ENCODE peak calls at places on chromosomes 11 and 22, in six cellular contexts. K is tibial artery, I is cardiac fibroblast, H is lower lobe of right lung, T is IMR-90, F is astrocyte of the spinal cord. U is an unnamed sample.

GRCh38 chr11:129427376-129427775 is 51.7 kb downstream of the BARX2 start:
- DNase-seq in I (no peak), F (no peak), H (no peak), T (no peak), K (no peak), U (no peak)

GRCh38 chr22:39943366-39943765 is 16.8 kb upstream of the TMA7B start:
- DNase-seq in F (no peak), H (no peak), T (no peak), I (no peak), K (no peak), U (no peak)

GRCh38 chr22:44133901-44134511 is 46.7 kb upstream of the PARVG start:
- DNase-seq in T (no peak), I (no peak), F (peak), K (no peak), H (peak), U (no peak)

GRCh38 chr22:31544481-31545480 is 48.4 kb downstream of the SFI1 start:
- DNase-seq in F (no peak), I (no peak), K (no peak), H (no peak), T (peak), U (peak)

GRCh38 chr11:57633394-57634058 is 16.2 kb downstream of the YPEL4 start:
- DNase-seq in K (no peak), T (no peak), F (no peak), I (no peak), H (no peak), U (no peak)

GRCh38 chr11:6170226-6170625 is at the start of gene OR52B2:
- DNase-seq in H (no peak), I (no peak), F (no peak), K (no peak), T (no peak), U (no peak)

GRCh38 chr11:86558219-86558618 is 114.2 kb downstream of the ME3 start:
- DNase-seq in I (peak), K (no peak), T (peak), H (no peak), F (no peak), U (peak)

GRCh38 chr11:110093407-110094297 is 460 bp downstream of the ZC3H12C start:
- DNase-seq in K (peak), H (peak), I (peak), T (peak), F (peak), U (peak)

GRCh38 chr11:95650271-95650670 is 139.3 kb downstream of the FAM76B start:
- DNase-seq in I (no peak), F (no peak), T (no peak), H (no peak), K (no peak), U (no peak)

GRCh38 chr11:62544521-62545436 is 1.8 kb downstream of the AHNAK start:
- DNase-seq in I (no peak), H (no peak), K (no peak), F (no peak), T (no peak), U (no peak)

GRCh38 chr22:36191106-36191836 is 10.3 kb downstream of the APOL4 start:
- DNase-seq in H (no peak), K (peak), I (peak), T (peak), F (peak), U (peak)

GRCh38 chr11:45860764-45861510 is 13.7 kb downstream of the CRY2 start:
- DNase-seq in I (no peak), T (no peak), H (peak), F (no peak), K (no peak), U (no peak)

GRCh38 chr11:63536669-63537292 is at the start of gene PLAAT4:
- DNase-seq in K (peak), I (peak), F (peak), T (peak), H (no peak), U (peak)

GRCh38 chr11:131217313-131218297 is 152.8 kb upstream of the NTM start:
- DNase-seq in K (no peak), I (no peak), T (peak), F (no peak), H (no peak), U (peak)

GRCh38 chr22:38218661-38219331 is 17.0 kb downstream of the MAFF start:
- DNase-seq in H (peak), F (peak), I (peak), T (peak), K (peak), U (peak)

GRCh38 chr11:32213223-32213622 is 122.3 kb downstream of the RCN1 start:
- DNase-seq in F (peak), K (no peak), T (peak), H (no peak), I (peak), U (peak)

GRCh38 chr11:23236846-23237550 is 376.7 kb upstream of the CCDC179 start:
- DNase-seq in T (peak), K (no peak), H (no peak), F (no peak), I (peak), U (peak)

GRCh38 chr11:120929664-120930154 is 94.2 kb upstream of the TBCEL start:
- DNase-seq in K (no peak), H (peak), F (peak), I (peak), T (peak), U (peak)

GRCh38 chr11:68891356-68891948 is 12.2 kb downstream of the MRPL21 start:
- DNase-seq in H (no peak), I (no peak), F (no peak), T (no peak), K (no peak), U (no peak)

GRCh38 chr11:85844439-85845051 is 10.6 kb upstream of the CCDC83 start:
- DNase-seq in I (no peak), F (no peak), H (no peak), K (no peak), T (peak), U (peak)

GRCh38 chr11:90246468-90246867 is 23.6 kb upstream of the CHORDC1 start:
- DNase-seq in H (no peak), I (no peak), F (no peak), K (no peak), T (no peak), U (no peak)

GRCh38 chr11:80432051-80432450 is 991.2 kb upstream of the TENM4 start:
- DNase-seq in H (no peak), F (no peak), I (no peak), T (no peak), K (no peak), U (no peak)

GRCh38 chr11:1351278-1351937 is 38.3 kb upstream of the BRSK2 start:
- DNase-seq in K (no peak), T (no peak), F (no peak), I (no peak), H (no peak), U (no peak)

GRCh38 chr11:85709983-85710382 is 24.0 kb upstream of the CCDC89 start:
- DNase-seq in I (no peak), T (no peak), K (no peak), F (no peak), H (no peak), U (no peak)

GRCh38 chr22:40237788-40238424 is 60.2 kb downstream of the TNRC6B start:
- DNase-seq in H (no peak), K (no peak), F (no peak), I (no peak), T (no peak), U (peak)

GRCh38 chr11:44258190-44258489 is 51.8 kb downstream of the ALX4 start:
- DNase-seq in H (no peak), F (no peak), I (no peak), T (peak), K (no peak), U (peak)

GRCh38 chr11:14308114-14308896 is 50.7 kb downstream of the RRAS2 start:
- DNase-seq in H (no peak), F (peak), I (peak), T (peak), K (no peak), U (peak)

GRCh38 chr22:38681784-38682335 is at the start of gene TOMM22:
- DNase-seq in H (peak), T (peak), I (peak), K (peak), F (peak), U (peak)

GRCh38 chr22:49967333-49968241 is 7.0 kb downstream of the PIM3 start:
- DNase-seq in K (peak), H (peak), I (peak), F (no peak), T (no peak), U (no peak)

GRCh38 chr11:118911113-118911879 is 14.4 kb downstream of the BCL9L start:
- DNase-seq in I (peak), T (peak), F (peak), K (peak), H (no peak), U (peak)

GRCh38 chr11:11937957-11938356 is 70.5 kb downstream of the DKK3 start:
- DNase-seq in K (no peak), I (no peak), F (no peak), T (peak), H (no peak), U (peak)

GRCh38 chr22:24106385-24107381 is 74.6 kb upstream of the SUSD2 start:
- DNase-seq in F (no peak), H (peak), K (no peak), T (no peak), I (peak), U (peak)

GRCh38 chr22:39949964-39950737 is 10.0 kb upstream of the TMA7B start:
- DNase-seq in I (no peak), H (no peak), T (no peak), K (no peak), F (no peak), U (no peak)

GRCh38 chr11:17504330-17505107 is 27.9 kb upstream of the ABCC8 start:
- DNase-seq in F (peak), I (peak), H (peak), T (peak), K (peak), U (peak)

GRCh38 chr11:66012946-66013761 is 1.3 kb downstream of the CST6 start:
- DNase-seq in H (no peak), I (no peak), K (no peak), T (no peak), F (no peak), U (no peak)

GRCh38 chr11:68890490-68891231 is 13.0 kb downstream of the MRPL21 start:
- DNase-seq in T (peak), I (peak), F (peak), K (peak), H (peak), U (peak)

GRCh38 chr22:36765943-36766450 is 9.9 kb downstream of the IFT27 start:
- DNase-seq in I (peak), F (peak), K (peak), H (no peak), T (peak), U (peak)

GRCh38 chr11:93850585-93851018 is at the start of gene VSTM5:
- DNase-seq in T (no peak), H (no peak), K (no peak), I (no peak), F (no peak), U (no peak)

GRCh38 chr11:93849751-93850584 is 450 bp downstream of the VSTM5 start:
- DNase-seq in T (no peak), F (peak), H (no peak), K (no peak), I (peak), U (peak)

GRCh38 chr11:93852242-93852641 is 1.8 kb upstream of the VSTM5 start:
- DNase-seq in I (no peak), T (no peak), H (no peak), K (no peak), F (no peak), U (no peak)

GRCh38 chr11:93846411-93846810 is 4.0 kb downstream of the VSTM5 start:
- DNase-seq in K (no peak), H (no peak), I (peak), F (peak), T (peak), U (no peak)

GRCh38 chr11:93849201-93849600 is 1.2 kb downstream of the VSTM5 start:
- DNase-seq in F (no peak), H (no peak), K (no peak), T (no peak), I (no peak), U (no peak)
- H3K4me3 ChIP-seq in F (no peak), H (no peak), K (no peak), T (no peak), I (no peak), U (no peak)

GRCh38 chr22:19432092-19432844 is at the start of gene MRPL40:
- DNase-seq in F (peak), K (peak), H (peak), I (peak), T (peak), U (peak)
- TF ChIP-seq CTCF in F (no peak), K (no peak), H (no peak), I (no peak), T (peak), U (no peak)

DNA sequence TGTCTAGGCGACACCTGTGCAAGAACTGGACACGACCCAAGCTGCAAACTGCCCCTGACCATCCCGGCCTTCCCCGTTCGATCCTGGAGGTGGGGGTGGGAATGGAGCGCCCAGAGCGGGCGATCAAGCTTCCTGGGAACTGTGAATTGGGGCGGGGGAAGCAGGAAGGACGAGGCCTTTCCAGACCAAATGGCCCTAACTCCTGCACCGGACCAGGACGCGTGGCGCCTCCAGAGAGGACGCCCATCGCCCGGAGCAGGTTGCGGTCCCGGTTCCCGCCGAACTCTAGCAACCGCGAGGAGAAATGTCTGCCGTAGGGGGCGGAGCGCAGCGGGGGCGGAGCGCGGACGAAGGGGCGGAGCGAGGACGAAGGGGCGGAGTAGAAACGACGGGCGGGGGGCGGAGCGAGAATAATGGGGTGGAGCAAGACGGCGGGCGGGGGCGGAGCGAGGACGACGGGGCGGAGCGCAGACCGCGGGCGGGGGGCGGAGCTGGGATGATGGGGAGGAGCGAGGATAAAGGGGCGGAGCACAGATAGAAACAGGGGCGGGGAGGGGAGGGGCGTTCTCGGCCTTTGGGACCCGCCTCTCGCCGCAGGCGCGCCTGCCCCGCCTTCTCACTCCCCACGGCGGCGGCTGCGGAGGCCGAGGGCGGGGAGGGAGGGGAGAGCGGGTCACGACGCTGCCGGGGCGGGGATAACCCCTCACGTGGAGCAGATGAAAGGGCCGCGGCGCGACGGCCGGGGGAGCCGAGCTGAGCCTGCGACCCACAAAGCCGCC is at the start of gene ZNRF3:
- DNase-seq in H (peak), K (peak), F (peak), I (peak), T (peak), U (peak)
- H3K4me3 ChIP-seq in H (peak), K (peak), F (peak), I (peak), T (peak), U (peak)

DNA sequence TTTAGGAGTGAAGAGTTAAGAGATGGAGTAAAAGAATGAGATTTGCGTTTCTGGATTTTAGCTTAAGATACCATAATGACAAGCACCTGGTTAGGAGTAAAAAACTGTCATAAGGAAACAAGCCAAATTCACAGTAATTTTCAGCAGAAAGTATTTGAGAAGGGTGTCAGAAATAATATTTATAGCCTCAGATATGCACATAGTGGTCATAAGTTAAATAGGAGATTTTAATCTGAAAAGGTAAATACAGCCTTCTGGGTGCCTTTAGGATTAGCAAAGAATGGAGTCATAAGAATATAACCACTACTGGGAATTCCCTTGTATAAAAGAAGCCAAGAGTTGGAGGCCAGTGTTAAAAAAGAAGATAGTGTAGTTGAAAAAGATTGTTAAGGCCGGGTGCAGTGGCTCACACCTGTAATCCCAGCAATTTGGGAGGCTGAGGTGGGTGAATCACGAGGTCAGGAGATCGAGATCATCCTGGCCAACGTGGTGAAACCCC is 160.1 kb downstream of the SWAP70 start:
- DNase-seq in K (no peak), F (no peak), H (no peak), I (no peak), T (no peak), U (no peak)
- TF ChIP-seq CTCF in K (no peak), F (no peak), H (no peak), I (no peak), T (no peak), U (no peak)

GRCh38 chr11:10679644-10680043 is 13.9 kb downstream of the IRAG1 start:
- DNase-seq in H (no peak), I (no peak), F (no peak), K (no peak), T (no peak), U (no peak)

GRCh38 chr11:10678106-10678505 is 15.4 kb downstream of the IRAG1 start:
- DNase-seq in K (no peak), T (no peak), F (no peak), I (no peak), H (no peak), U (no peak)

GRCh38 chr11:10683429-10683828 is 10.1 kb downstream of the IRAG1 start:
- DNase-seq in I (no peak), H (no peak), F (no peak), T (no peak), K (no peak), U (no peak)

DNA sequence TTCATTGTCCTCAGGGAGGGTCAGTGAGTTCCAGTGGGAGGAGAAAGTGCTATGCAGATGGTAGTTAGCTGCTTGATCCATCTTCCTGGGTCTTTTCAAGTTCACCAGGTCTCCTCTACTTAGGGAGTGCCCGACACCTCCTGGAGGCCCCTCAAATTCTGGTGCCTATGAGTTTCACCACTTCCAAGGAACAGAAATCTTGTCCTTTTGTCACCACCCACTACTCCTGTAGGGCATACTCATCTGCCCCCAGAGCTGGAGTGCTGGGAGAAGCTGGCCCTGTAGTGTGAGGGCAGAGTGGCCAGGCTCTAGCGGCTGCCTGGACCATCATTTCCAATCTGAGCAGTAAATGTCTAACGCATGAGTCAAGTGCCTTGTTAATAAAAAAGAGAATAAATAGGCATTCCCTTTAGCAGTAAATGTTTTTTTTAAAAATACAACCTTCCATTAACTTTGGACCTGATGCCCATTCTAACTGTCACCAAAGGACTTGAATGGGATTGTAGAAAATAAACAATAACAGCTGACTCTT is 12.5 kb downstream of the IRAG1 start:
- DNase-seq in T (peak), K (no peak), I (no peak), F (no peak), H (no peak), U (no peak)
- H3K4me3 ChIP-seq in T (no peak), K (no peak), I (no peak), F (no peak), H (no peak), U (no peak)

GRCh38 chr11:70226967-70227366 is 23.9 kb downstream of the FADD start:
- DNase-seq in H (peak), T (no peak), K (no peak), F (no peak), I (no peak), U (no peak)
- TF ChIP-seq CTCF in H (peak), T (peak), K (no peak), F (no peak), I (peak), U (no peak)

U was measured in fibroblast of mammary gland.